ENCODE peak calls at places on chromosomes 2 and 18, in six cellular contexts. S, A, Q, M, H and F are unnamed samples.

GRCh38 chr2:64574871-64575270 is 50.7 kb downstream of the AFTPH start:
- DNase-seq in A (no peak), S (no peak), Q (no peak), H (no peak), M (no peak), F (no peak)

GRCh38 chr18:22168360-22168921 is 948 bp upstream of the GATA6 start:
- DNase-seq in H (no peak), S (no peak), M (no peak), Q (peak), A (no peak), F (no peak)

GRCh38 chr18:59423251-59423650 is 64.2 kb upstream of the LMAN1 start:
- DNase-seq in Q (no peak), M (no peak), S (peak), H (no peak), A (peak), F (no peak)

GRCh38 chr2:74602553-74603281 is 45.4 kb downstream of the M1AP start:
- DNase-seq in S (peak), H (peak), A (peak), Q (no peak), M (peak), F (peak)

GRCh38 chr2:240987588-240987987 is 10.8 kb upstream of the SNED1 start:
- DNase-seq in H (no peak), M (no peak), Q (no peak), S (no peak), A (no peak), F (no peak)

GRCh38 chr18:12076424-12077140 is 17.1 kb upstream of the ANKRD62 start:
- DNase-seq in M (peak), Q (peak), H (peak), A (peak), S (peak), F (no peak)

GRCh38 chr2:168345601-168346000 is 98.2 kb upstream of the STK39 start:
- DNase-seq in S (no peak), Q (no peak), H (no peak), A (no peak), M (no peak), F (no peak)

GRCh38 chr2:176110975-176111663 is 4.0 kb downstream of the HOXD11 start:
- DNase-seq in H (peak), Q (peak), A (peak), M (peak), S (peak), F (no peak)

GRCh38 chr2:101517753-101518152 is 42.8 kb upstream of the RFX8 start:
- DNase-seq in S (peak), A (peak), Q (peak), M (peak), H (peak), F (no peak)

GRCh38 chr18:59675346-59675745 is 21.9 kb downstream of the CCBE1 start:
- DNase-seq in S (no peak), Q (no peak), A (no peak), M (no peak), H (no peak), F (no peak)

GRCh38 chr2:27573452-27573851 is 9.4 kb upstream of the ZNF512 start:
- DNase-seq in S (peak), Q (no peak), M (peak), H (peak), A (peak), F (no peak)

GRCh38 chr2:170820647-170821630 is 4.3 kb downstream of the GAD1 start:
- DNase-seq in H (no peak), S (no peak), Q (no peak), M (no peak), A (no peak), F (no peak)

GRCh38 chr2:96798733-96799622 is 17.1 kb upstream of the CNNM3 start:
- DNase-seq in S (no peak), A (no peak), H (no peak), Q (no peak), M (no peak), F (no peak)

GRCh38 chr2:224925822-224926124 is 116.5 kb downstream of the DOCK10 start:
- DNase-seq in A (no peak), Q (no peak), S (peak), H (no peak), M (peak), F (no peak)

GRCh38 chr2:96321230-96322103 is 3.6 kb upstream of the ITPRIPL1 start:
- DNase-seq in A (no peak), S (peak), M (peak), Q (peak), H (peak), F (no peak)

GRCh38 chr2:28082131-28082530 is 191.6 kb downstream of the BABAM2 start:
- DNase-seq in H (peak), S (peak), M (peak), Q (no peak), A (peak), F (no peak)

GRCh38 chr2:38997784-38998183 is 108.1 kb downstream of the ARHGEF33 start:
- DNase-seq in M (peak), A (peak), Q (peak), H (peak), S (peak), F (peak)

GRCh38 chr2:236237468-236238190 is 26.6 kb downstream of the ASB18 start:
- DNase-seq in Q (no peak), M (no peak), H (no peak), S (no peak), A (no peak), F (no peak)

GRCh38 chr18:75290737-75291358 is 80.3 kb downstream of the TSHZ1 start:
- DNase-seq in S (no peak), M (no peak), H (no peak), A (no peak), Q (no peak), F (no peak)

GRCh38 chr18:54612237-54612636 is 21.2 kb downstream of the DYNAP start:
- DNase-seq in M (peak), Q (no peak), H (no peak), S (peak), A (no peak), F (no peak)

GRCh38 chr2:174059875-174060226 is 94.7 kb upstream of the SP3 start:
- DNase-seq in S (peak), H (peak), Q (no peak), A (peak), M (peak), F (no peak)

GRCh38 chr2:140362361-140362760 is 1582.2 kb upstream of the NXPH2 start:
- DNase-seq in M (no peak), A (no peak), Q (no peak), S (no peak), H (no peak), F (no peak)

GRCh38 chr2:124877065-124877671 is 852.1 kb downstream of the CNTNAP5 start:
- DNase-seq in H (peak), S (peak), M (no peak), A (peak), Q (no peak), F (peak)

GRCh38 chr2:37676274-37676673 is 4.8 kb upstream of the CDC42EP3 start:
- DNase-seq in Q (peak), M (no peak), S (peak), A (no peak), H (no peak), F (no peak)

GRCh38 chr18:55778731-55779460 is 190.9 kb upstream of the TCF4 start:
- DNase-seq in S (peak), Q (no peak), M (peak), A (no peak), H (peak), F (no peak)

GRCh38 chr18:55779461-55779710 is 191.4 kb upstream of the TCF4 start:
- DNase-seq in Q (no peak), S (no peak), A (no peak), M (peak), H (peak), F (no peak)

GRCh38 chr18:55780591-55781071 is 192.6 kb upstream of the TCF4 start:
- DNase-seq in A (peak), M (peak), S (peak), H (no peak), Q (no peak), F (no peak)

GRCh38 chr18:55781481-55781957 is 193.5 kb upstream of the TCF4 start:
- DNase-seq in Q (peak), M (peak), A (peak), H (peak), S (peak), F (no peak)

DNA sequence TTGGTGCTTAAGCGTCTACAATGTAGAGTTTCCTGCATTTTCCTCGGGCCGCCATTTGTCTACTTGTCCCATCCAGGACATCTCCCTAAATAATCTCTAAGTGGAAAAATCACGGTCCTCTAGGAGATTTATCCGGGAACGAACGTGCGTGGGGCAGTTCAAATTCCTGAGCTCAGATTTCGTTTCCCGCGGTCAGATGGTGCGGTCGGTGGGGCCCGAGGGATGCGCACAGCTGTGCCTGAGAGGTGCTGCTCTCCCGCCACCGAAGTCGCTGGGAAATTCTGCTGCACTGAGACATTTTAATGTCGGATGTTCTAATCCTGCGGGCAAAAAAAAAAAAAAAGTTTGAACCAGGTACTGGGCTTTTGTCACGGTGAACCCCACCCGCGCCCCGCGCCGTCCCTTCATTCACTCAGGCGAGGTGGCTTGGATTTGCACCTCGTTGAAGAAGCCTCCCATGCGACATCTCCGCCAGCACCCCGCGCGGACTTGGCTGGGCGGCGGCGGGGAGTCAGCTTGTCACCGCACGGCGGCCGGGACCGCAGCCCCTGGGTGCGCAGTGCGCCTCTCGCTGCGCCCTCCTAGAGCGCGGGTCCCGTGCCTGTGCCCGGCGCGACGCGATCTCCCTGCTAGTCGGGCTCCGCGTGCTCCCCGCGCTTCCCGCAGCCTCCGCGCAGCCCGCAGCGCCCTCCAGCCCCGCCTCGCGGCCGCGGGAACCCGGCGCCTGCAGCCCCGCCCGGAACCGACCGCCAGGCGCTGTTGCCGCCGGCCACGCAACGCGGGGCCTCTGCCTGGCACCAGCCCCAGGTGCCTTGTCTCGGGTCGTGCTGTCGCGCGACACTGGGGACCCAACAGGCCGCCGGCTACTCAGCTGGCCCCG is 192.0 kb upstream of the TCF4 start:
- DNase-seq in S (peak), H (peak), A (peak), Q (peak), M (peak), F (no peak)
- TF ChIP-seq CTCF in S (no peak), H (peak), A (peak), Q (no peak), M (no peak), F (no peak)

GRCh38 chr2:152483276-152483996 is 148.5 kb downstream of the FMNL2 start:
- DNase-seq in M (peak), Q (no peak), H (peak), S (no peak), A (peak), F (no peak)

GRCh38 chr2:152488075-152488474 is 153.1 kb downstream of the FMNL2 start:
- DNase-seq in H (peak), Q (no peak), A (peak), M (no peak), S (no peak), F (no peak)

GRCh38 chr2:152486048-152486736 is 151.2 kb downstream of the FMNL2 start:
- DNase-seq in A (peak), M (no peak), Q (no peak), S (no peak), H (peak), F (no peak)

GRCh38 chr2:152489364-152489763 is 154.4 kb downstream of the FMNL2 start:
- DNase-seq in Q (no peak), S (no peak), A (no peak), M (no peak), H (no peak), F (no peak)

DNA sequence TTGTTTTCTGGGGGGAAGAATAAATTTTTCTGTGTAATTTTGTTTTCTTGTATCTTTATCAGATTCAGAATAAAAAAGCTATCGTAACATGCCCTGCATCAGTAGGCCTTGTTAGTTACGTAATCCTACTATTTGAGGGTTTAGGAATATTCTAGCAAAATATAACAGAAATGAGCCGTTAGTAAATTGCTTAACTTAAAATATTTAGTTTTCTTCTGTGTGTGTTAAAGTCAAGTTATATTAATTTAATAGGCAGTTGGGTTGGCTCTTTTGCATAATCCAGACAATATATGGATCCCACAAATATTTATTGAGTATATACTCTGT is 151.7 kb downstream of the FMNL2 start:
- DNase-seq in M (no peak), S (no peak), A (no peak), Q (no peak), H (peak), F (no peak)
- H3K4me3 ChIP-seq in M (no peak), S (no peak), A (no peak), Q (peak), H (no peak), F (no peak)

GRCh38 chr18:64244571-64244970 is 95.7 kb upstream of the LINC00305 start:
- DNase-seq in S (no peak), Q (no peak), H (no peak), A (peak), M (no peak), F (no peak)
- TF ChIP-seq CTCF in S (no peak), Q (no peak), H (no peak), A (peak), M (no peak), F (no peak)

GRCh38 chr2:23617167-23617787 is 232.3 kb downstream of the KLHL29 start:
- DNase-seq in S (peak), M (peak), Q (no peak), A (peak), H (peak), F (peak)
- H3K4me3 ChIP-seq in S (peak), M (peak), Q (no peak), A (no peak), H (no peak), F (no peak)

GRCh38 chr2:67215214-67215613 is 181.9 kb upstream of the ETAA1 start:
- DNase-seq in S (peak), Q (peak), H (peak), A (peak), M (peak), F (peak)
- TF ChIP-seq CTCF in S (peak), Q (no peak), H (peak), A (peak), M (peak), F (peak)